ENCODE peak calls at places on chromosomes 13 and 19, in six cellular contexts. P is H9, L is H1, R is IMR-90, V is neuronal stem cell, D is trophoblast cell. C is an unnamed sample.

GRCh38 chr19:45528149-45528743 is 21.0 kb downstream of the VASP start:
- DNase-seq in D (peak), P (peak), R (peak), V (no peak), L (peak), C (peak)

GRCh38 chr19:55113570-55114039 is 3.8 kb downstream of the PPP1R12C start:
- DNase-seq in L (no peak), D (peak), P (peak), R (peak), V (peak), C (peak)

GRCh38 chr13:98965325-98965724 is 12.5 kb downstream of the DOCK9 start:
- DNase-seq in V (no peak), R (no peak), P (no peak), D (no peak), L (no peak), C (no peak)

GRCh38 chr19:18014197-18014596 is 6.2 kb downstream of the ARRDC2 start:
- DNase-seq in L (no peak), D (no peak), V (no peak), P (no peak), R (no peak), C (no peak)

GRCh38 chr13:99182439-99182838 is 18.2 kb upstream of the UBAC2 start:
- DNase-seq in R (no peak), L (no peak), V (peak), P (no peak), D (no peak), C (peak)

GRCh38 chr19:48724796-48725753 is 5.5 kb upstream of the MAMSTR start:
- DNase-seq in V (no peak), L (no peak), P (peak), D (no peak), R (peak), C (peak)

GRCh38 chr19:45863840-45864628 is at the start of gene FOXA3:
- DNase-seq in D (no peak), P (peak), R (peak), V (no peak), L (peak), C (peak)

GRCh38 chr19:7515471-7516226 is at the start of gene ZNF358:
- DNase-seq in V (peak), R (peak), P (peak), L (no peak), D (peak), C (peak)

GRCh38 chr13:55230570-55230908 is 1910.2 kb upstream of the PRR20A start:
- DNase-seq in L (no peak), R (no peak), P (no peak), D (no peak), V (no peak), C (no peak)

GRCh38 chr19:19599190-19599535 is 19.3 kb downstream of the PBX4 start:
- DNase-seq in L (no peak), V (no peak), P (no peak), R (no peak), D (no peak), C (no peak)

GRCh38 chr19:41311613-41312012 is 1.6 kb downstream of the CCDC97 start:
- DNase-seq in D (no peak), P (no peak), V (no peak), L (no peak), R (no peak), C (peak)

GRCh38 chr19:41324921-41325639 is 15.1 kb downstream of the CCDC97 start:
- DNase-seq in D (no peak), V (no peak), P (peak), L (peak), R (peak), C (peak)

GRCh38 chr13:106568225-106569003 is 477 bp upstream of the ARGLU1 start:
- DNase-seq in V (no peak), L (no peak), P (no peak), D (no peak), R (no peak), C (no peak)

GRCh38 chr19:7456964-7457541 is 31.8 kb downstream of the PEX11G start:
- DNase-seq in R (no peak), L (no peak), P (no peak), D (no peak), V (no peak), C (no peak)

GRCh38 chr13:99653526-99653925 is 152.3 kb downstream of the TM9SF2 start:
- DNase-seq in D (no peak), R (no peak), P (no peak), V (no peak), L (no peak), C (no peak)

GRCh38 chr13:27334774-27335490 is 64.3 kb downstream of the RASL11A start:
- DNase-seq in D (no peak), R (peak), V (no peak), P (no peak), L (no peak), C (peak)

GRCh38 chr13:100588350-100589177 is at the start of gene GGACT:
- DNase-seq in L (peak), V (peak), D (peak), P (peak), R (peak), C (peak)

GRCh38 chr19:9721861-9722260 is 46.7 kb downstream of the ZNF846 start:
- DNase-seq in V (peak), R (no peak), P (peak), L (no peak), D (no peak), C (no peak)

GRCh38 chr13:99218969-99219368 is 18.3 kb downstream of the UBAC2 start:
- DNase-seq in P (no peak), R (no peak), L (no peak), V (no peak), D (no peak), C (no peak)

GRCh38 chr19:2150794-2151338 is 500 bp downstream of the AP3D1 start:
- DNase-seq in D (no peak), P (no peak), V (no peak), L (no peak), R (no peak), C (peak)

GRCh38 chr19:10835089-10835753 is 791 bp downstream of the TMED1 start:
- DNase-seq in D (peak), R (no peak), V (no peak), L (no peak), P (peak), C (no peak)

GRCh38 chr13:75181906-75182305 is 300.1 kb downstream of the TBC1D4 start:
- DNase-seq in P (no peak), D (peak), R (peak), V (no peak), L (no peak), C (peak)

DNA sequence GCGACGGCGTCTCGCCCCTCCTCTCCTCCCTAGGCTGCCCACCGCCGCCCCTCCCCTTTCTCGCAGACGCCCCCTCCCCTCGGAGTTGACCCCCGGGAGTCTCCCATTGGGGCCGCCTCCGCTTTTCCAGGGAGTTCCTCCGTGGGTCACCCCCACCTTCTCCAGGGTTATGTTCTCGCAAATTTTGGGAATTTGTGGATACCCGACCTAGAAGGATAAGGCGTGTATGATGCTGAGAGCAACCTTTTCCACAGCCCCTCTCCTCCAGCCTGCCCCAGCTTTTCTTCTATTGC is 273 bp upstream of the RCBTB2 start:
- DNase-seq in V (no peak), R (no peak), D (no peak), L (no peak), P (no peak), C (no peak)
- H3K18ac ChIP-seq in V (peak), R (peak), D (peak), L (peak), P (no peak), C (peak)

GRCh38 chr19:33396701-33397535 is 23.4 kb downstream of the CEBPG start:
- DNase-seq in L (no peak), R (no peak), V (peak), D (no peak), P (no peak), C (no peak)
- H3K27ac ChIP-seq in L (no peak), R (no peak), V (no peak), D (no peak), P (no peak), C (peak)

GRCh38 chr19:12567951-12568350 is 16.7 kb upstream of the ZNF564 start:
- DNase-seq in L (no peak), R (peak), D (peak), P (no peak), V (no peak), C (no peak)

GRCh38 chr19:12564016-12564664 is 12.9 kb upstream of the ZNF564 start:
- DNase-seq in L (peak), D (peak), V (peak), R (peak), P (peak), C (peak)
- H2AFZ ChIP-seq in L (no peak), D (no peak), V (peak), R (peak), P (no peak), C (no peak)

GRCh38 chr13:91085127-91085526 is 262.4 kb upstream of the MIR17HG start:
- DNase-seq in V (no peak), P (no peak), R (no peak), D (no peak), L (no peak), C (no peak)

DNA sequence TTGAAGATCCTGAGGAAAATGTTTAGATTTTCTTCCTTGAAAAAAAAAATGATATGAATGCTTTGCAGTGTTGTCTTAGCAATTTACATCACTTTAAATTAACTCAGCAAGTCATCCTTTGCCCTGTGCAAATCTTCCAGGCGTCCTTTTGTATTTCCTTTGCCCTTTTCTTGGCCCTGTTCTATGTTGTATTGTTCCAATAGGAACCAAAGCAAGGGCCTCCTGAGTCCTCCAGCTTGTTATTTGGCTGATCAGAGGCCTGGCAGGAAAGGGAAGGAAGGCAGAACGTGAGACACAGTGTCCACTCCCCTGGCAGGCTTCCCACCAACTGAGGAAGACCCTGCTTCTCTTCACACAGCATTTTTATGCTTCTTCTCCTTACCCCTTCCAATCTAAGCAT is 260.2 kb upstream of the MIR17HG start:
- DNase-seq in V (no peak), R (no peak), L (no peak), D (no peak), P (no peak), C (no peak)
- H3K18ac ChIP-seq in V (no peak), R (no peak), L (no peak), D (no peak), P (no peak), C (no peak)

GRCh38 chr13:41548031-41548430 is 90.7 kb downstream of the RGCC start:
- DNase-seq in R (no peak), P (no peak), V (no peak), D (no peak), L (no peak), C (no peak)

GRCh38 chr13:41546372-41547252 is 89.3 kb downstream of the RGCC start:
- DNase-seq in L (no peak), V (no peak), P (no peak), R (peak), D (no peak), C (peak)

GRCh38 chr13:41548870-41549269 is 91.5 kb downstream of the RGCC start:
- DNase-seq in P (no peak), R (no peak), L (no peak), D (peak), V (no peak), C (no peak)

GRCh38 chr13:41549491-41549890 is 92.1 kb downstream of the RGCC start:
- DNase-seq in D (no peak), L (no peak), P (no peak), R (no peak), V (no peak), C (no peak)

DNA sequence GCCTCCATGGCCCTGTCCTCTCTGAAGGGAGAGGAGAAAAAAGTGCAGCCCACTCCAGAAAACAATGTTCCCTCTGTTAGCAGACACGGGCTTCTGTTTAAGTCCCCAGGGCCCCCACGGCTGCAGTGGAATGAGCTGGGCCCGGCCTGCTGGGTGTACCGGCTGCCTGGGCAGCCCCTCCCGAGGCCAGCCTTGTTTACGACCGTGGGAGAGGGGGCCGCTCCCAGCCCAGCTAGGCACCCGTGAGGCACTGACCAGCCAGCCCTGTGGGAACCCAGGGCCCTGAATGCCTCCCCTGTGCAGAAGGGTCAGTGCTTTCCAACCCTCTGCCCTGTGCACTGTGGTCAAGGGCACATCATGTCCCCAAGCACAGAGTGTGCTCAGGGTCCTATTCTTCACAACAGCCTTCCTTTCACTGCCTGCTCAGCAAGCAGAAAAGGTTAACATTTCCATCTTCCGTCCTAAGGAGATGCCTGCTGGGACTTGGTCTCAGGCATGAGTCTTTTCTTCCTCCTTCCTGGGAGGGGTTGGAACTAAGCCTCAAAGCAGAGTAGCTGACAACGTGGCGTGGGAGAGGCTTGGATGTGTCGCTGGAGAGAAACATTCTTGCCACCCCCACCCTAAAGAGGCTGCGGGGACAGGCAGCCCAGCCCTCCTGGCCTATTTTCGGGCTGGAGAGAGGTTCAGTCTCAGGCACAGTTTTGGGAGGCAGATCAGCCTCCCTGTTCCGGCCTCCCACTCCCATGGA is 90.1 kb downstream of the RGCC start:
- DNase-seq in P (no peak), L (no peak), R (no peak), D (no peak), V (no peak), C (no peak)
- H3K27ac ChIP-seq in P (no peak), L (no peak), R (no peak), D (no peak), V (no peak), C (no peak)

GRCh38 chr19:31280266-31281006 is 68.8 kb downstream of the TSHZ3 start:
- DNase-seq in V (no peak), L (no peak), R (no peak), P (no peak), D (no peak), C (no peak)
- H2AFZ ChIP-seq in V (no peak), L (no peak), R (no peak), P (no peak), D (no peak), C (no peak)

GRCh38 chr19:37905936-37906867 is at the start of gene WDR87:
- DNase-seq in L (peak), D (peak), P (peak), R (no peak), V (peak), C (no peak)
- H3K18ac ChIP-seq in L (peak), D (peak), P (peak), R (peak), V (peak), C (peak)

GRCh38 chr13:114224201-114224600 is 10.5 kb upstream of the CDC16 start:
- DNase-seq in V (no peak), R (no peak), P (no peak), D (no peak), L (no peak), C (no peak)

GRCh38 chr13:114227528-114227927 is 7.2 kb upstream of the CDC16 start:
- DNase-seq in R (no peak), D (no peak), P (no peak), L (no peak), V (no peak), C (no peak)

GRCh38 chr13:114226699-114227323 is 7.9 kb upstream of the CDC16 start:
- DNase-seq in P (peak), V (peak), R (peak), L (peak), D (peak), C (peak)

GRCh38 chr13:114225610-114226009 is 9.1 kb upstream of the CDC16 start:
- DNase-seq in R (no peak), V (no peak), P (no peak), D (no peak), L (no peak), C (no peak)

GRCh38 chr13:114226088-114226487 is 8.6 kb upstream of the CDC16 start:
- DNase-seq in D (no peak), P (no peak), L (no peak), R (no peak), V (no peak), C (no peak)
- H3K27ac ChIP-seq in D (no peak), P (no peak), L (no peak), R (no peak), V (no peak), C (no peak)

DNA sequence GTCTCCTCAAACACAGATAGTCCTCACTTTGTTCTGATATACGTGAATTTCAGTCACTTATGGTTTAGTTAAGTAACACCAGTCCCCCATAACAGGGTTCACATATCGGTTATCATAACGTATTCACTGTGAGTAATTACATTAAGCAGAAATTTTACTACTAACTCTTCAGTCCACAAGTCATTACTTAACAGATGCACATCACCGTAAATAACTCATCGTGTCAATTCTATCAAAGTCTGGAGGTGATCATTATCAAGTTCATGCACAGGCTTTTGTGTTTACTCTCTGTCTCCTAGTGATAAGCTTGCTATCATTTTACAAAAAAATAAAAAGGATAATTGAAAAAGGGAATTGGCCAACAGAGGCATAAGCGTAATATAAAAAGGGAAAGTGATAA is 287.4 kb upstream of the ATXN8OS start:
- DNase-seq in V (no peak), R (no peak), P (no peak), L (no peak), D (no peak), C (no peak)
- H2AFZ ChIP-seq in V (no peak), R (no peak), P (no peak), L (no peak), D (no peak), C (no peak)

DNA sequence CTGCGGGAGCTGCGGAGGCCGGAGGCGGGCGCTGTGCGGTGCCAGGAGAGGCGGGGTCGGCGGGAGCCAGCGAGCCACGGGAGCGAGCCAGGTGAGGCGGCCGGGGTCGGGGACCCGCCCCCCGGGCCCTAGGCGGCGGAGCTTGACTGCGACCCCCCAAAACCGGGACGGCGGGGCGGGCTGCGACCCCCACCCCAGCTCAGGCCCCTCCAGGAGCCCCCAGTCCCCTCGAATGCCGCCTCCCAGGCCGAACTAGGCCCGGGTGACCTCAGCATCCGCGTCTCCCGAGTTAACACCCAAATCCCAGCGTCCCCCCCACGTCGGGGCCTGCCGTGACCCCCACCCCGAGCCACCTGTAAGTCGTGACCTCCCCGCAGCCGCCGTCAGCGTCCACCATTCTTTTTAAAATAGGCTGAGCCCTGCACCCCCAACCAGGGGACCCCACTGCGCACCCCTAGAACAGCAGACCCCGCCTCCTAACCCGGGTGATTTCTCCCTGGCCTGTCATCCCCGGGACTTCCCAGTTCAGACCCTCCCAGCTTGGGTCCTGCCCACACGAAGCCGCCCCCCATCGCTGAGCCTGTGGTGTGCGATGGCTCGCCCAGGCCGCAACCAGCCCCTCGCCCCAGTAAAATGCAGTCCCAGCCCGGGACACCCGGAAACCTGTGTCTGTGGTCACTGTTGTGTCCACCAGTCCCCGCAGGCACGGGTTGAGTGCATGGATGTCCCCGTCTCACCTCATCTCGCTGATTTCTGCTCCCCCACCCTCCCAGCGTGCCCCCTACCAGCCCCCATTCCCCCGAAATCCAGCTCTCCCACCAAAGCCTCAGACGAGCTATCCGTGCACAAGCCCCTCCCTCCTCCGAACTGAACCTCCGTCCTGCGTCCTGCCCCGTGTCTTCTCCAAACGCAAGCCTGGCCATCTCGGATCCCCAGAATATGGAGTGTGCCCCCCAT is 551 bp downstream of the FZR1 start:
- DNase-seq in V (no peak), D (no peak), L (no peak), R (no peak), P (no peak), C (peak)
- H3K18ac ChIP-seq in V (peak), D (peak), L (peak), R (no peak), P (peak), C (peak)

C was measured in mesenchymal stem cell.